ENCODE peak calls at places on chromosome 13, in seven cellular contexts. C is NCI-H1092 treated with DMSO at 0.1 percent for 48 hours, A is activated T-helper 1 cell treated with Interleukin-2 at 50 U/mL for 16 hours, P is SW 1271, I is DMS153, K is anterior cingulate cortex, T is B cell. L is an unnamed sample.

GRCh38 chr13:51894239-51894638 is 32.5 kb downstream of the CCDC70 start:
- DNase-seq in C (no peak), A (no peak), P (no peak), I (no peak), K (no peak), T (no peak), L (no peak)

GRCh38 chr13:87669379-87669978 is 1.7 kb upstream of the SLITRK5 start:
- DNase-seq in C (peak), A (no peak), P (no peak), I (peak), K (no peak), T (no peak), L (peak)

GRCh38 chr13:37349916-37350315 is 244.5 kb upstream of the CSNK1A1L start:
- DNase-seq in C (no peak), A (no peak), P (no peak), I (no peak), K (no peak), T (no peak), L (no peak)

GRCh38 chr13:79060216-79060615 is 345.8 kb downstream of the RBM26 start:
- DNase-seq in C (no peak), A (no peak), P (no peak), I (no peak), K (no peak), T (no peak), L (no peak)

GRCh38 chr13:28684257-28684656 is 25.3 kb downstream of the POMP start:
- DNase-seq in C (no peak), A (no peak), P (no peak), I (no peak), K (no peak), T (no peak), L (no peak)

GRCh38 chr13:103663996-103664395 is 597.8 kb upstream of the SLC10A2 start:
- DNase-seq in C (no peak), A (no peak), P (no peak), I (no peak), K (no peak), T (no peak), L (no peak)

GRCh38 chr13:110301606-110302131 is 5.3 kb downstream of the COL4A1 start:
- DNase-seq in C (no peak), A (no peak), P (no peak), I (no peak), K (no peak), T (no peak), L (peak)

GRCh38 chr13:41458187-41458938 is 1.0 kb downstream of the RGCC start:
- DNase-seq in C (peak), A (peak), P (no peak), I (no peak), K (no peak), T (peak), L (peak)

GRCh38 chr13:49021953-49022352 is 46.2 kb downstream of the FNDC3A start:
- DNase-seq in C (no peak), A (no peak), P (no peak), I (no peak), K (no peak), T (no peak), L (no peak)

GRCh38 chr13:79710376-79710775 is 229.4 kb downstream of the NDFIP2 start:
- DNase-seq in C (no peak), A (no peak), P (no peak), I (no peak), K (no peak), T (no peak), L (peak)

GRCh38 chr13:111177803-111178389 is 62.8 kb downstream of the ARHGEF7 start:
- DNase-seq in C (no peak), A (no peak), P (no peak), I (no peak), K (no peak), T (no peak), L (no peak)

GRCh38 chr13:27476943-27477681 is 26.7 kb upstream of the MTIF3 start:
- DNase-seq in C (no peak), A (no peak), P (no peak), I (peak), K (no peak), T (peak), L (peak)

GRCh38 chr13:20197361-20197834 is 4.7 kb upstream of the GJB2 start:
- DNase-seq in C (peak), A (no peak), P (no peak), I (peak), K (no peak), T (peak), L (peak)

GRCh38 chr13:25738342-25738771 is 313.5 kb downstream of the SHISA2 start:
- DNase-seq in C (peak), A (no peak), P (no peak), I (peak), K (no peak), T (no peak), L (peak)

GRCh38 chr13:62931901-62932883 is 1516.5 kb upstream of the PCDH20 start:
- DNase-seq in C (no peak), A (no peak), P (no peak), I (no peak), K (no peak), T (no peak), L (peak)

GRCh38 chr13:104485571-104485970 is 1419.4 kb upstream of the SLC10A2 start:
- DNase-seq in C (no peak), A (no peak), P (no peak), I (no peak), K (no peak), T (no peak), L (peak)

GRCh38 chr13:112814905-112815585 is 125.2 kb downstream of the ATP11A start:
- DNase-seq in C (no peak), A (no peak), P (no peak), I (no peak), K (no peak), T (no peak), L (no peak)

GRCh38 chr13:33287142-33287882 is 1.8 kb upstream of the STARD13 start:
- DNase-seq in C (no peak), A (no peak), P (no peak), I (no peak), K (no peak), T (no peak), L (no peak)

GRCh38 chr13:92172191-92172590 is 773.8 kb downstream of the GPC5 start:
- DNase-seq in C (no peak), A (no peak), P (no peak), I (no peak), K (no peak), T (no peak), L (no peak)

GRCh38 chr13:78867655-78868054 is 208.7 kb upstream of the OBI1 start:
- DNase-seq in C (no peak), A (no peak), P (no peak), I (no peak), K (no peak), T (no peak), L (no peak)

GRCh38 chr13:48532146-48532472 is 771 bp downstream of the RCBTB2 start:
- DNase-seq in C (peak), A (no peak), P (no peak), I (no peak), K (no peak), T (no peak), L (no peak)

GRCh38 chr13:95492044-95492801 is 60.3 kb upstream of the CLDN10 start:
- DNase-seq in C (no peak), A (no peak), P (no peak), I (no peak), K (no peak), T (no peak), L (no peak)

GRCh38 chr13:20064128-20064527 is 96.7 kb downstream of the GJA3 start:
- DNase-seq in C (no peak), A (no peak), P (no peak), I (no peak), K (no peak), T (no peak), L (peak)

L was measured in cardiac muscle cell.